ENCODE peak calls at places on chromosomes 11 and 22, in eight cellular contexts. C is omental fat pad; M is CD4-positive, alpha-beta T cell; U is fibroblast of pulmonary artery; J is astrocyte of the spinal cord; Q is lung; B is GM12865; N is endothelial cell of umbilical vein. P is an unnamed sample.

GRCh38 chr11:1153105-1153950 is 4.4 kb upstream of the MUC5AC start:
- DNase-seq in C (no peak), M (no peak), U (no peak), J (peak), Q (no peak), B (no peak), N (no peak), P (no peak)

GRCh38 chr11:31608995-31609394 is 99.4 kb downstream of the ELP4 start:
- DNase-seq in C (no peak), M (no peak), U (no peak), J (no peak), Q (no peak), B (no peak), N (no peak), P (no peak)

GRCh38 chr22:44096736-44097135 is 72.6 kb downstream of the PARVB start:
- DNase-seq in C (no peak), M (no peak), U (no peak), J (no peak), Q (no peak), B (no peak), N (no peak), P (no peak)

GRCh38 chr11:108241370-108242037 is 18.6 kb downstream of the ATM start:
- DNase-seq in C (no peak), M (no peak), U (no peak), J (no peak), Q (no peak), B (no peak), N (no peak), P (no peak)

GRCh38 chr11:104476454-104476853 is 312.5 kb upstream of the PDGFD start:
- DNase-seq in C (no peak), M (no peak), U (peak), J (no peak), Q (no peak), B (no peak), N (no peak), P (no peak)

GRCh38 chr22:19495562-19496323 is 16.0 kb downstream of the CDC45 start:
- DNase-seq in C (no peak), M (no peak), U (peak), J (no peak), Q (no peak), B (no peak), N (peak), P (peak)

GRCh38 chr11:125360066-125360465 is 136.0 kb downstream of the FEZ1 start:
- DNase-seq in C (no peak), M (no peak), U (no peak), J (no peak), Q (no peak), B (no peak), N (no peak), P (no peak)

GRCh38 chr11:78645226-78646202 is 70.8 kb upstream of the NARS2 start:
- DNase-seq in C (peak), M (peak), U (peak), J (peak), Q (peak), B (peak), N (peak), P (peak)

GRCh38 chr11:11349051-11349450 is 4.0 kb downstream of the CSNK2A3 start:
- DNase-seq in C (no peak), M (no peak), U (peak), J (no peak), Q (no peak), B (no peak), N (no peak), P (peak)

GRCh38 chr11:114077482-114078305 is 18.2 kb downstream of the ZBTB16 start:
- DNase-seq in C (no peak), M (no peak), U (no peak), J (no peak), Q (no peak), B (no peak), N (no peak), P (no peak)

GRCh38 chr22:47307326-47307725 is 544.9 kb downstream of the TBC1D22A start:
- DNase-seq in C (no peak), M (no peak), U (peak), J (peak), Q (no peak), B (no peak), N (no peak), P (peak)

GRCh38 chr11:120601566-120601965 is 90.0 kb downstream of the GRIK4 start:
- DNase-seq in C (no peak), M (no peak), U (peak), J (peak), Q (no peak), B (no peak), N (no peak), P (peak)

GRCh38 chr22:39185601-39186012 is 33.1 kb upstream of the CBX7 start:
- DNase-seq in C (no peak), M (no peak), U (peak), J (no peak), Q (peak), B (no peak), N (no peak), P (peak)
- TF ChIP-seq CTCF in C (no peak), M (no peak), U (peak), J (peak), Q (peak), B (no peak), N (no peak), P (peak)

GRCh38 chr22:22105364-22105763 is 122.8 kb upstream of the TOP3B start:
- DNase-seq in C (no peak), M (no peak), U (no peak), J (no peak), Q (no peak), B (no peak), N (no peak), P (no peak)

GRCh38 chr22:22099833-22100812 is 117.5 kb upstream of the TOP3B start:
- DNase-seq in C (no peak), M (no peak), U (peak), J (no peak), Q (no peak), B (peak), N (no peak), P (peak)

GRCh38 chr22:22099194-22099486 is 116.6 kb upstream of the TOP3B start:
- DNase-seq in C (no peak), M (no peak), U (no peak), J (no peak), Q (no peak), B (peak), N (no peak), P (no peak)

GRCh38 chr22:22106855-22107254 is 124.3 kb upstream of the TOP3B start:
- DNase-seq in C (no peak), M (no peak), U (no peak), J (no peak), Q (no peak), B (no peak), N (no peak), P (no peak)

GRCh38 chr22:22103078-22103593 is 120.5 kb upstream of the TOP3B start:
- DNase-seq in C (no peak), M (no peak), U (peak), J (no peak), Q (no peak), B (peak), N (no peak), P (peak)
- TF ChIP-seq CTCF in C (no peak), M (no peak), U (peak), J (peak), Q (no peak), B (peak), N (peak), P (peak)

DNA sequence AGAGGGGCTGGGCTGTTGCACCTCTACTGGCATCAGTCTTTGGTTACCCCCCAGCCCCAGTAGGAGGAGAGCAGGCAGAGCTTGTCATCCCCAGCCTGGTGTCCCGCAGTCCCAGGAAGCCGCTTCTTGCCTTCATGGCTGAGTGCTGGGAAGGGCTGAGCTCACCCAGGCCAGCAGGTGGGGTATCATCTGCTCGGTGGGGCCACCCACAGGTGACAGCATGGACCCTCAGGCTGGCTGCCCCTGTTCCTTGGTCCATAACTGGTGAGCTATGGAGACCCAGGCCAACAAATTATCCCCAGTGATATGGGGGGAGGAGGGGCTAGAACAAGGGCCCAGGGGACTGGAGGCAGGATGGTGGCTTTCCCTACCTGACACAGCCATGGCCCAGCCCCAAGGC is 6.5 kb upstream of the RHOD start:
- DNase-seq in C (no peak), M (no peak), U (no peak), J (no peak), Q (no peak), B (no peak), N (no peak), P (no peak)
- TF ChIP-seq CTCF in C (no peak), M (no peak), U (no peak), J (no peak), Q (no peak), B (no peak), N (no peak), P (no peak)

DNA sequence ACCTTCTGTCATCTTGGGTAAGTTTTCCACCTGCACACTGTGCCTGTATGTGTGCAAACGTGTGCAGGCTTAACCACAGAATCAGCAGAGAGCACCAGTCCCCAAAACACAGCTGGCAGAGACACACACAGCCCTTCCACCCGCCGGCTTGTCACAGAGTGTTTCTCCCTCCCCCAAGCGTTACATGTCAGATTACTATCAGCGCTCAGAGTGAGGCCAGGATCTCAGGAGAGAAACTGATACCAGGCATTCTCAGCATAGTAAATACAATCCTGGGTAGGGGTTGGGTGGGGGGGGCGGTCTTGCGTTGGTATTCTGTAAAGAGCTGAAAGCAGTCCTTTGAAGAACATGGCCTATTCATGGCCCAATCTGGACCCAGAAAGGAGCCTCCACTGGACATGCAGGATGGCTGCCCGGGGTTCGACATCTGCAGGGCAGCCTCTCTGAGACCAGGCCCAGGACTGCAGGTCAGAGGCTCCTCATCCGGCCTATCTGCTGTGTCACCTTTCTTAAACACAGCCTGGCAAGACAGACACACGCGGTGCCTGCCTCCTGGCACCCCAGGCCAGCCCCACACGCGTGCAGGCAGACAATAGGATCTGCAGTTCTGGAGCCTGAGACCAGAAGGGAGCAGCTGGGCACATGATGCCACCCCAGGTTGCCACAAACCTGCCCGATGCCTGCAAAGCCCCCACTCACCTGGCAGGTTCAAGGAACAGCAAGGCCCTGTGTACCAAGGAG is 1.7 kb downstream of the OSBPL5 start:
- DNase-seq in C (no peak), M (no peak), U (no peak), J (no peak), Q (no peak), B (no peak), N (no peak), P (no peak)
- TF ChIP-seq CTCF in C (no peak), M (no peak), U (no peak), J (no peak), Q (no peak), B (no peak), N (no peak), P (no peak)

DNA sequence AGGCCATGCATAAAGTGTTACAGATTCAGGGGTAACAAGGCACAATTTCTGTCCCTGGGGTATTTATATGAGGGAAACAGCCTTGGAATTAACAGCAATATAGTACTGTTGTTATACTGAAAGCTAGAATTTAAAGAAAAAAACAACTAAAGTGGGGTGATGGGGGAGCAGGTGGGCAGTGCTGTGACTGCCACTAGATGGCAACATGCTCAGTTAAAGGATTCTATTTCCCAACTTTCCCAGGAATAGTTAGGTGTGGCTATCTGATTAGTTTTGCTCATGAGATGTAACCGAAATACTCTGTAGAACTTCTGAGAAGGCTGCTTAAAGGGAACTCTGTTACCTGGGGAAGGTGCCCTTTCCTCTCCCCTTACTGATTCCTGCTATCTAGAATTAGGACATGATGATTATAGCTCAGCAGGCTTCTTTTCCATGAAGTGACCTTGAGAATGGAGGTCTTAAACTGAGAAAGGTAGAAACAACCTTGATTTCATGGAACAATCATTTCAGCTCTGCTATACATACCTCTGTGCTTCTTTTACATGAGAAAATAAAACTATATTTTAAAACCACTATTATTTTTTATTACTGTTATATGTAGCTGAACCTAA is 102.6 kb downstream of the RELT start:
- DNase-seq in C (no peak), M (no peak), U (peak), J (peak), Q (no peak), B (peak), N (peak), P (peak)
- TF ChIP-seq CTCF in C (no peak), M (peak), U (peak), J (peak), Q (peak), B (peak), N (peak), P (peak)

P was measured in fibroblast of mammary gland.